ENCODE peak calls at places on chromosomes 16 and 17, in five cellular contexts. Z is colonic mucosa, K is left lung, A is thoracic aorta, G is tibial artery. F is an unnamed sample. For H3K9me3, the result is how much of the 10 kb centered on the place peaks cover.

GRCh38 chr16:59192551-59193199 is 458.6 kb upstream of the GOT2 start:
- DNase-seq in K (no peak), Z (peak), G (no peak), A (no peak), F (no peak)

GRCh38 chr16:64121473-64121872 is 1000.4 kb downstream of the CDH11 start:
- DNase-seq in A (no peak), Z (no peak), G (no peak), K (no peak), F (no peak)

GRCh38 chr17:49577651-49577935 is 1.9 kb downstream of the NXPH3 start:
- DNase-seq in K (no peak), G (no peak), A (no peak), Z (no peak), F (no peak)

GRCh38 chr17:44917456-44917855 is 2.2 kb upstream of the GFAP start:
- DNase-seq in G (no peak), K (peak), A (no peak), Z (no peak), F (no peak)

GRCh38 chr16:50323335-50324011 is 45.3 kb downstream of the BRD7 start:
- DNase-seq in A (no peak), Z (no peak), G (no peak), K (no peak), F (no peak)

GRCh38 chr17:44673893-44674292 is 15.7 kb downstream of the CCDC43 start:
- DNase-seq in K (no peak), G (no peak), A (no peak), Z (no peak), F (no peak)

GRCh38 chr17:9199474-9200196 is 178.3 kb downstream of the NTN1 start:
- DNase-seq in G (no peak), A (no peak), Z (no peak), K (no peak), F (no peak)

GRCh38 chr16:20846030-20846429 is 39.7 kb downstream of the REXO5 start:
- DNase-seq in A (no peak), G (no peak), K (no peak), Z (no peak), F (no peak)

GRCh38 chr17:46818319-46818928 is at the start of gene WNT3:
- DNase-seq in Z (no peak), G (no peak), K (no peak), A (no peak), F (no peak)

GRCh38 chr17:9252525-9252924 is 231.2 kb downstream of the NTN1 start:
- DNase-seq in Z (no peak), G (no peak), K (no peak), A (no peak), F (no peak)

GRCh38 chr17:39096435-39097158 is 54.8 kb downstream of the PLXDC1 start:
- DNase-seq in K (no peak), G (no peak), Z (peak), A (no peak), F (no peak)

GRCh38 chr17:82424001-82424862 is 5.8 kb upstream of the OGFOD3 start:
- DNase-seq in G (no peak), Z (peak), A (no peak), K (peak), F (peak)

GRCh38 chr17:42392664-42393415 is 4.6 kb upstream of the STAT3 start:
- DNase-seq in G (no peak), K (no peak), Z (no peak), A (no peak), F (no peak)

GRCh38 chr17:75487351-75488070 is 27.8 kb downstream of the CASKIN2 start:
- DNase-seq in A (no peak), K (no peak), G (peak), Z (peak), F (no peak)

GRCh38 chr17:28896491-28896883 is 1.0 kb downstream of the FLOT2 start:
- DNase-seq in Z (no peak), G (no peak), A (no peak), K (no peak), F (no peak)

GRCh38 chr17:76927982-76928381 is 59.8 kb downstream of the MGAT5B start:
- DNase-seq in G (no peak), K (no peak), Z (no peak), A (no peak), F (no peak)

GRCh38 chr17:77894126-77894956 is 64.2 kb upstream of the TNRC6C start:
- DNase-seq in K (no peak), A (no peak), G (no peak), Z (no peak), F (no peak)

GRCh38 chr16:2146739-2147138 is 1.7 kb upstream of the RAB26 start:
- DNase-seq in K (no peak), Z (no peak), G (no peak), A (no peak), F (no peak)

GRCh38 chr16:89004209-89004831 is 27.3 kb upstream of the CBFA2T3 start:
- DNase-seq in A (no peak), Z (no peak), K (no peak), G (peak), F (no peak)

GRCh38 chr17:7239091-7240027 is at the start of gene PHF23:
- DNase-seq in G (peak), A (peak), Z (peak), K (peak), F (peak)

GRCh38 chr16:14510939-14511797 is 118.9 kb downstream of the PARN start:
- DNase-seq in A (no peak), K (no peak), Z (no peak), G (no peak), F (no peak)

GRCh38 chr17:48577946-48578615 is at the start of gene HOXB4:
- DNase-seq in Z (peak), K (peak), A (peak), G (peak), F (no peak)

GRCh38 chr17:40978752-40979151 is 5.4 kb downstream of the KRT40 start:
- DNase-seq in K (no peak), A (no peak), G (no peak), Z (no peak), F (no peak)

GRCh38 chr16:15949210-15950166 is at the start of gene ABCC1:
- DNase-seq in Z (peak), K (peak), G (no peak), A (no peak), F (peak)

GRCh38 chr16:66928702-66929388 is 3.5 kb upstream of the RRAD start:
- DNase-seq in Z (no peak), K (no peak), G (no peak), A (no peak), F (no peak)

GRCh38 chr16:85570735-85571562 is 42.2 kb upstream of the GSE1 start:
- DNase-seq in Z (no peak), K (peak), G (peak), A (no peak), F (no peak)

GRCh38 chr16:10833271-10833670 is 14.7 kb upstream of the TVP23A start:
- DNase-seq in G (no peak), A (no peak), Z (no peak), K (no peak), F (no peak)

GRCh38 chr17:73748521-73748920 is 104.3 kb upstream of the SDK2 start:
- DNase-seq in G (no peak), A (no peak), Z (no peak), K (no peak), F (no peak)

GRCh38 chr16:78988361-78988992 is 612.1 kb downstream of the MAF start:
- DNase-seq in A (no peak), Z (no peak), G (no peak), K (no peak), F (no peak)

GRCh38 chr17:59439261-59439660 is 107.8 kb downstream of the YPEL2 start:
- DNase-seq in Z (no peak), A (no peak), G (no peak), K (no peak), F (no peak)

GRCh38 chr17:67576471-67576870 is 141.3 kb upstream of the NOL11 start:
- DNase-seq in A (no peak), Z (no peak), K (no peak), G (no peak), F (no peak)

GRCh38 chr16:86072328-86073102 is 173.6 kb downstream of the IRF8 start:
- DNase-seq in A (no peak), Z (peak), K (peak), G (peak), F (no peak)

GRCh38 chr16:24069036-24069590 is 187.0 kb upstream of the CACNG3 start:
- DNase-seq in K (no peak), A (no peak), G (no peak), Z (no peak), F (no peak)

GRCh38 chr17:78137392-78138203 is 7.0 kb downstream of the TMC8 start:
- DNase-seq in G (no peak), A (no peak), K (no peak), Z (no peak), F (no peak)

GRCh38 chr16:86354641-86355040 is 155.7 kb upstream of the FOXF1 start:
- DNase-seq in G (no peak), A (no peak), K (no peak), Z (no peak), F (no peak)

GRCh38 chr16:51310159-51310558 is 159.1 kb upstream of the SALL1 start:
- DNase-seq in A (no peak), K (no peak), G (no peak), Z (no peak), F (no peak)

GRCh38 chr17:63929860-63930766 is 2.0 kb downstream of the CD79B start:
- DNase-seq in K (no peak), A (no peak), Z (no peak), G (peak), F (no peak)

GRCh38 chr17:13581925-13582324 is 19.8 kb downstream of the HS3ST3A1 start:
- DNase-seq in A (no peak), K (no peak), G (no peak), Z (no peak), F (no peak)

GRCh38 chr16:35144212-35144932 is 1685.0 kb downstream of the TP53TG3F start:
- DNase-seq in K (no peak), Z (no peak), A (no peak), G (no peak), F (no peak)
- H3K9me3 ChIP-seq in K (under half), Z (under half), A (under half), G (under half), F (under half)

GRCh38 chr16:35574011-35574410 is 2114.6 kb downstream of the TP53TG3F start:
- DNase-seq in K (no peak), A (no peak), G (no peak), Z (no peak), F (no peak)
- H3K9me3 ChIP-seq in K (under half), A (under half), G (under half), Z (under half), F (under half)

GRCh38 chr16:46793841-46794240 is 37.1 kb downstream of the C16orf87 start:
- DNase-seq in A (no peak), K (no peak), G (no peak), Z (no peak), F (no peak)
- H3K9me3 ChIP-seq in A (under half), K (under half), G (under half), Z (under half), F (under half)

GRCh38 chr16:35193956-35194355 is 1734.5 kb downstream of the TP53TG3F start:
- DNase-seq in K (no peak), Z (no peak), G (no peak), A (no peak), F (no peak)

GRCh38 chr16:35196313-35196712 is 1736.9 kb downstream of the TP53TG3F start:
- DNase-seq in K (no peak), G (no peak), Z (no peak), A (no peak), F (no peak)

GRCh38 chr16:35194681-35195080 is 1735.3 kb downstream of the TP53TG3F start:
- DNase-seq in A (no peak), G (no peak), Z (no peak), K (no peak), F (no peak)

GRCh38 chr16:35195864-35196216 is 1736.4 kb downstream of the TP53TG3F start:
- DNase-seq in Z (no peak), A (no peak), K (no peak), G (no peak), F (no peak)

GRCh38 chr16:35195173-35195863 is 1735.9 kb downstream of the TP53TG3F start:
- DNase-seq in K (no peak), A (no peak), G (no peak), Z (no peak), F (no peak)
- H3K9me3 ChIP-seq in K (under half), A (under half), G (under half), Z (under half), F (under half)

GRCh38 chr17:69712801-69713311 is 298.4 kb downstream of the MAP2K6 start:
- DNase-seq in G (no peak), A (no peak), K (no peak), Z (no peak), F (no peak)
- H3K9me3 ChIP-seq in G (under half), A (under half), K (under half), Z (under half), F (under half)

DNA sequence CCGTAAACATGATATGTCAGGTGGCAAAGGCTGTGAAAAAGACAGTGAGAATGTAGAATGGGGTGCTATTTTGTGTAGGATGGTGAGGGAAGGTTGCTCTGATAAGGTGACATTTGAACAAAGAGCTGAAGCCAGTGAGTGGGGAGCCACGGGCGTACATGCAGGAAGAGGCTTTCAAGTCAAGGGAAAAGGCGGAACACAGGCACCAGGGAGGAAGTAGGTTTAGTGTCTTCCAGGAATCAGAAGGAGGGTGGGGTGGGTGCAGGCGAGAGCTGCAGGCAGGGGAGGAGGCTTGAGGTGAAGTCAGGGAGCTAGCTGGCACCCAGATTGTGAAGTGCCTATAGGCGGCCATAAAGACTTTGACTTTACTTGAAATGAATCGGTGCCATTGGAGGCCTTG is 14.1 kb downstream of the ZFP90 start:
- DNase-seq in G (no peak), A (no peak), K (no peak), Z (no peak), F (no peak)
- H3K9me3 ChIP-seq in G (half or more), A (half or more), K (under half), Z (under half), F (under half)

GRCh38 chr16:35841632-35842031 is 2382.2 kb downstream of the TP53TG3F start:
- DNase-seq in K (no peak), A (no peak), Z (no peak), G (no peak), F (no peak)
- H3K9me3 ChIP-seq in K (under half), A (under half), Z (under half), G (under half), F (under half)

GRCh38 chr17:79294459-79295071 is 219.9 kb downstream of the ENGASE start:
- DNase-seq in Z (peak), G (peak), A (no peak), K (no peak), F (peak)

GRCh38 chr17:79287743-79288142 is 213.1 kb downstream of the ENGASE start:
- DNase-seq in G (no peak), A (no peak), K (no peak), Z (no peak), F (no peak)

GRCh38 chr17:79290726-79291125 is 216.1 kb downstream of the ENGASE start:
- DNase-seq in G (no peak), K (no peak), A (no peak), Z (no peak), F (no peak)

GRCh38 chr17:79285973-79286372 is 211.3 kb downstream of the ENGASE start:
- DNase-seq in K (no peak), A (no peak), G (no peak), Z (no peak), F (no peak)

DNA sequence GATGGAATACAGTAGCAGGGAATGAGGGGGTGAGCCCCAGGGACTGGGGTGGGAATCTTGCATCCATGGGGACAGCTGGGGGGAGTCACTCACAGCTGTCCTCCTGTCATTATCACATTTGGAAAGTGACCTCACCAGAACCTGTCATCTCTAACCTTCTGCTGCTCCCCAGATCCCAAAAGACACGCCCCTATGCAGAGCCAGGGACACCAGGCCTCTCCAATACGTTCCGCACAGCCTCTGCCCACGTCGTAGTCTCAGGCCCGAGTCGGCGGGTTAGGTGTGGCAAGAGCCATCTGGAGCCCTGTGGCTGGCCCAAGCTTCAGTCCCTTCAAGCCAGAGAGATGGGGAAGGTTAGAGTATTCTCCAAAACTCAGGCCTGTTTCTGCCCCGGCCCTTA is 214.3 kb downstream of the ENGASE start:
- DNase-seq in K (no peak), G (no peak), Z (no peak), A (no peak), F (no peak)
- H3K9me3 ChIP-seq in K (under half), G (under half), Z (under half), A (under half), F (under half)

GRCh38 chr16:61150351-61150750 is 885.9 kb downstream of the CDH8 start:
- DNase-seq in K (no peak), A (no peak), G (no peak), Z (no peak), F (no peak)

GRCh38 chr16:61148930-61149329 is 887.3 kb downstream of the CDH8 start:
- DNase-seq in G (no peak), A (no peak), Z (no peak), K (no peak), F (no peak)

GRCh38 chr16:61149709-61150108 is 886.5 kb downstream of the CDH8 start:
- DNase-seq in K (no peak), G (no peak), A (no peak), Z (no peak), F (no peak)

DNA sequence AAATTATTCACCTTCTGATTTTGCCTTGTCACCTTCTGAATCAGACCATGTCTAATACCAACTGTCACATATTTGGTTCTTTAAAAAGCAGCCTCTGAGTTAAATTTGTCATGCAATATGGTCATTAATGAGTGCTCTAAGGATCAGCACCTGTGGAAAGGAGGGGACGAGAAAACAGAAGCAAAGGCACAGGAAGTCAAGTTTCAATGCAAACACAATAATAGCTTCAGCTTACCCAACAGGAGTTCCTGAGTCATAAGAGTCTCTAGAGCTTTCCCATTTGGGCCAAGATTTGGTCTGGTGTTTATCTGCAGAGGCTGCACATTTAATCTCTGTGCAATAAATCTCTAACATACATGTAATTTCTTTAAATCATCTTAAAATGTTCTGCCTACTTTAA is 889.8 kb downstream of the CDH8 start:
- DNase-seq in K (no peak), A (no peak), Z (no peak), G (no peak), F (no peak)
- H3K9me3 ChIP-seq in K (under half), A (under half), Z (under half), G (under half), F (under half)

GRCh38 chr17:61702450-61702849 is 111.4 kb upstream of the NACA2 start:
- DNase-seq in Z (no peak), A (no peak), K (no peak), G (no peak), F (no peak)

GRCh38 chr17:61699694-61700093 is 108.7 kb upstream of the NACA2 start:
- DNase-seq in Z (no peak), G (no peak), A (no peak), K (no peak), F (no peak)

GRCh38 chr17:61701978-61702377 is 111.0 kb upstream of the NACA2 start:
- DNase-seq in Z (no peak), K (no peak), A (no peak), G (no peak), F (no peak)

GRCh38 chr17:61700252-61700651 is 109.2 kb upstream of the NACA2 start:
- DNase-seq in K (no peak), A (no peak), G (no peak), Z (no peak), F (no peak)

GRCh38 chr17:61701334-61701733 is 110.3 kb upstream of the NACA2 start:
- DNase-seq in G (no peak), A (no peak), Z (no peak), K (no peak), F (no peak)
- H3K9me3 ChIP-seq in G (under half), A (under half), Z (under half), K (under half), F (under half)

F was measured in T-helper 17 cell.